ENCODE peak calls at places on chromosomes 1 and 21, in eight cellular contexts. Y is cardiac muscle cell, P is omental fat pad, G is brain microvascular endothelial cell, C is hepatic stellate cell, I is T-cell, B is NCI-H187, Z is neural crest cell. E is an unnamed sample.
A peak's percentile ranks its signal among the peaks of the same experiment; 100 is the strongest.

GRCh38 chr1:161941726-161942125 is 81.9 kb downstream of the OLFML2B start:
- DNase-seq in Y (no peak), P (no peak), G (no peak), C (no peak), I (no peak), B (no peak), Z (no peak), E (no peak)

GRCh38 chr1:243605604-243606003 is 244.4 kb downstream of the AKT3 start:
- DNase-seq in Y (no peak), P (no peak), G (peak; percentile 65), C (no peak), I (no peak), B (no peak), Z (no peak), E (no peak)

GRCh38 chr1:176648556-176648955 is 185.6 kb downstream of the PAPPA2 start:
- DNase-seq in Y (no peak), P (no peak), G (no peak), C (no peak), I (no peak), B (no peak), Z (no peak), E (no peak)

GRCh38 chr21:31873275-31873695 is 465 bp downstream of the HUNK start:
- DNase-seq in Y (peak; percentile 60), P (no peak), G (no peak), C (no peak), I (no peak), B (peak; percentile 43), Z (peak; percentile 50), E (peak; percentile 61)

GRCh38 chr21:28642891-28643290 is 349.8 kb downstream of the LTN1 start:
- DNase-seq in Y (no peak), P (no peak), G (no peak), C (no peak), I (no peak), B (no peak), Z (no peak), E (no peak)

GRCh38 chr1:209220048-209220524 is 363.4 kb upstream of the CAMK1G start:
- DNase-seq in Y (no peak), P (no peak), G (no peak), C (no peak), I (no peak), B (no peak), Z (no peak), E (peak; percentile 99)

GRCh38 chr1:235327559-235328270 is at the start of gene ARID4B:
- DNase-seq in Y (no peak), P (peak; percentile 55), G (no peak), C (peak; percentile 41), I (peak; percentile 29), B (no peak), Z (peak; percentile 66), E (no peak)

GRCh38 chr1:178283409-178283808 is 189.5 kb downstream of the RASAL2 start:
- DNase-seq in Y (no peak), P (no peak), G (peak; percentile 53), C (no peak), I (no peak), B (no peak), Z (no peak), E (no peak)

GRCh38 chr1:40860706-40861226 is 1.4 kb downstream of the CITED4 start:
- DNase-seq in Y (peak; percentile 35), P (no peak), G (no peak), C (no peak), I (no peak), B (no peak), Z (no peak), E (no peak)